ENCODE peak calls at places on chromosomes 3 and 15, in ten cellular contexts. One of them, this sample, is unnamed.

GRCh38 chr3:194218646-194219453 is 82.9 kb downstream of the HES1 start:
- DNase-seq in PC-9: no peak
- DNase-seq in RWPE1: no peak
- DNase-seq in HepG2: no peak
- DNase-seq in HCT116: no peak
- DNase-seq in cardiac muscle cell: no peak
- DNase-seq in psoas muscle: no peak
- DNase-seq in endothelial cell: no peak
- DNase-seq in spleen: no peak
- DNase-seq in astrocyte of the spinal cord: no peak
- DNase-seq in this sample: no peak

GRCh38 chr15:99430881-99431401 is 134.8 kb upstream of the MEF2A start:
- DNase-seq in psoas muscle: peak
- DNase-seq in PC-9: no peak
- DNase-seq in cardiac muscle cell: no peak
- DNase-seq in endothelial cell: no peak
- DNase-seq in HCT116: no peak
- DNase-seq in HepG2: no peak
- DNase-seq in astrocyte of the spinal cord: no peak
- DNase-seq in RWPE1: no peak
- DNase-seq in spleen: peak
- DNase-seq in this sample: no peak

GRCh38 chr3:127953636-127954035 is 38.6 kb downstream of the KBTBD12 start:
- DNase-seq in spleen: no peak
- DNase-seq in RWPE1: peak
- DNase-seq in HCT116: no peak
- DNase-seq in PC-9: peak
- DNase-seq in psoas muscle: no peak
- DNase-seq in cardiac muscle cell: peak
- DNase-seq in endothelial cell: no peak
- DNase-seq in HepG2: no peak
- DNase-seq in astrocyte of the spinal cord: no peak
- DNase-seq in this sample: no peak

GRCh38 chr3:3200632-3201212 is 21.2 kb upstream of the CRBN start:
- DNase-seq in psoas muscle: no peak
- DNase-seq in spleen: no peak
- DNase-seq in HepG2: peak
- DNase-seq in endothelial cell: peak
- DNase-seq in astrocyte of the spinal cord: peak
- DNase-seq in HCT116: peak
- DNase-seq in RWPE1: peak
- DNase-seq in cardiac muscle cell: peak
- DNase-seq in PC-9: no peak
- DNase-seq in this sample: peak

GRCh38 chr3:122415762-122416654 is at the start of gene WDR5B:
- DNase-seq in cardiac muscle cell: peak
- DNase-seq in psoas muscle: peak
- DNase-seq in spleen: peak
- DNase-seq in astrocyte of the spinal cord: peak
- DNase-seq in endothelial cell: peak
- DNase-seq in HCT116: peak
- DNase-seq in RWPE1: peak
- DNase-seq in HepG2: peak
- DNase-seq in PC-9: peak
- DNase-seq in this sample: peak

GRCh38 chr15:28890711-28891495 is 5.1 kb downstream of the APBA2 start:
- DNase-seq in HCT116: no peak
- DNase-seq in spleen: no peak
- DNase-seq in psoas muscle: no peak
- DNase-seq in PC-9: no peak
- DNase-seq in RWPE1: no peak
- DNase-seq in astrocyte of the spinal cord: no peak
- DNase-seq in cardiac muscle cell: peak
- DNase-seq in HepG2: no peak
- DNase-seq in endothelial cell: no peak
- DNase-seq in this sample: no peak

GRCh38 chr3:112136959-112137693 is 4.1 kb upstream of the GCSAM start:
- DNase-seq in RWPE1: peak
- DNase-seq in psoas muscle: no peak
- DNase-seq in spleen: no peak
- DNase-seq in cardiac muscle cell: peak
- DNase-seq in astrocyte of the spinal cord: peak
- DNase-seq in HepG2: peak
- DNase-seq in endothelial cell: peak
- DNase-seq in PC-9: peak
- DNase-seq in HCT116: peak
- DNase-seq in this sample: peak

GRCh38 chr3:113240841-113241240 is 29.5 kb downstream of the BOC start:
- DNase-seq in PC-9: no peak
- DNase-seq in spleen: no peak
- DNase-seq in endothelial cell: no peak
- DNase-seq in psoas muscle: no peak
- DNase-seq in HCT116: no peak
- DNase-seq in cardiac muscle cell: no peak
- DNase-seq in RWPE1: no peak
- DNase-seq in astrocyte of the spinal cord: no peak
- DNase-seq in HepG2: no peak
- DNase-seq in this sample: no peak

GRCh38 chr3:34323517-34323916 is 525.1 kb downstream of the PDCD6IP start:
- DNase-seq in astrocyte of the spinal cord: no peak
- DNase-seq in cardiac muscle cell: no peak
- DNase-seq in psoas muscle: no peak
- DNase-seq in endothelial cell: no peak
- DNase-seq in HCT116: no peak
- DNase-seq in spleen: no peak
- DNase-seq in PC-9: no peak
- DNase-seq in HepG2: no peak
- DNase-seq in RWPE1: no peak
- DNase-seq in this sample: no peak

GRCh38 chr3:99548674-99549073 is 89.7 kb upstream of the COL8A1 start:
- DNase-seq in psoas muscle: no peak
- DNase-seq in cardiac muscle cell: no peak
- DNase-seq in PC-9: no peak
- DNase-seq in astrocyte of the spinal cord: no peak
- DNase-seq in spleen: no peak
- DNase-seq in HCT116: no peak
- DNase-seq in endothelial cell: no peak
- DNase-seq in RWPE1: no peak
- DNase-seq in HepG2: no peak
- DNase-seq in this sample: no peak

GRCh38 chr3:99545941-99546580 is 92.3 kb upstream of the COL8A1 start:
- DNase-seq in HCT116: no peak
- DNase-seq in cardiac muscle cell: peak
- DNase-seq in spleen: no peak
- DNase-seq in RWPE1: no peak
- DNase-seq in PC-9: no peak
- DNase-seq in astrocyte of the spinal cord: peak
- DNase-seq in HepG2: no peak
- DNase-seq in endothelial cell: no peak
- DNase-seq in psoas muscle: no peak
- DNase-seq in this sample: no peak

GRCh38 chr3:99549918-99550603 is 88.3 kb upstream of the COL8A1 start:
- DNase-seq in cardiac muscle cell: peak
- DNase-seq in HCT116: no peak
- DNase-seq in PC-9: no peak
- DNase-seq in HepG2: no peak
- DNase-seq in endothelial cell: no peak
- DNase-seq in psoas muscle: no peak
- DNase-seq in astrocyte of the spinal cord: no peak
- DNase-seq in RWPE1: no peak
- DNase-seq in spleen: no peak
- DNase-seq in this sample: no peak

GRCh38 chr3:99549220-99549619 is 89.2 kb upstream of the COL8A1 start:
- DNase-seq in cardiac muscle cell: no peak
- DNase-seq in PC-9: no peak
- DNase-seq in endothelial cell: no peak
- DNase-seq in HCT116: no peak
- DNase-seq in HepG2: no peak
- DNase-seq in spleen: no peak
- DNase-seq in psoas muscle: no peak
- DNase-seq in RWPE1: no peak
- DNase-seq in astrocyte of the spinal cord: no peak
- DNase-seq in this sample: no peak

DNA sequence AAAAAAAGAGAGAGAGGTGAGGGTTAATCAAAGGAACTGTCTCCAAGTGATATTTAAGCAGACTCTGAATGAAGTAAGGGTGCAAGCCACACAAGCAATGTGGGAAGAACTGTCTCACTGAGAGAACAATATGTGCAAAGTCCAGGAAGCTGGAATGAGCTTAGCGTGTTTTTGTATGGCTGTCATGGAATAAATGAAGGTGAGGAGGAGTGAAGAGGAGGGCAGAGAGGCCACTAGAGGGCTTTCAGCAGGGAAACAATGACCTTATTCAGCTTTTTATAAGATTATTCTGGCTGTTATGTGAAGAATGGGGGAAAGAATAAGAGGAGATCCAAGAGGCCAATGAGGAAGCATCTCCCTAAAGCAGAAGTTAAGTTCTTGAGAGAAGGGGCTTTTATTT is 86.9 kb upstream of the COL8A1 start:
- DNase-seq in psoas muscle: no peak
- DNase-seq in HCT116: no peak
- DNase-seq in endothelial cell: no peak
- DNase-seq in astrocyte of the spinal cord: no peak
- DNase-seq in RWPE1: no peak
- DNase-seq in PC-9: no peak
- DNase-seq in cardiac muscle cell: no peak
- DNase-seq in spleen: no peak
- DNase-seq in HepG2: peak
- DNase-seq in this sample: no peak
- TF ChIP-seq CTCF in psoas muscle: no peak
- TF ChIP-seq CTCF in HCT116: no peak
- TF ChIP-seq CTCF in endothelial cell: no peak
- TF ChIP-seq CTCF in astrocyte of the spinal cord: peak
- TF ChIP-seq CTCF in RWPE1: no peak
- TF ChIP-seq CTCF in PC-9: peak
- TF ChIP-seq CTCF in cardiac muscle cell: no peak
- TF ChIP-seq CTCF in spleen: no peak
- TF ChIP-seq CTCF in HepG2: no peak
- TF ChIP-seq CTCF in this sample: peak

DNA sequence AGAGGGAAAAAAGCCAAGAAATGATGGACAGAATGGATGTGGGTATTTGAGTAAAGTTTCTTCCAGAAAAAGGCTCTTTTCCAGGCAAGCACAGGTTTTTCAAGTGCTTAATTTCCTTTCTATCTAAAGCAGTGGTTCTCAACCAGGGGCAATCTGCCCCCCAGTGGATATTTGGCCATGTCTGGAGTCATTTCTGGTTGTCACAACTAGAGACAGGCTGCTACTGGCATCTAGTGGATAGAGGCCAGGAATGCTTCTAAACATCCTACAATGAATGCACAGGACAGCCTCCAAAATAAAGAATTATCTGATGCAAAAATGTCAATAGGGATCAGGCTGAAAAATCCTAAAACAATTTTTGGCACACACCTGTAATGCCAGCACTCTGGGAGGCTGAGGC is 23.9 kb downstream of the SEC22C start:
- DNase-seq in endothelial cell: no peak
- DNase-seq in spleen: no peak
- DNase-seq in HepG2: peak
- DNase-seq in cardiac muscle cell: no peak
- DNase-seq in psoas muscle: no peak
- DNase-seq in PC-9: no peak
- DNase-seq in RWPE1: no peak
- DNase-seq in HCT116: no peak
- DNase-seq in astrocyte of the spinal cord: no peak
- DNase-seq in this sample: peak
- TF ChIP-seq CTCF in endothelial cell: no peak
- TF ChIP-seq CTCF in spleen: peak
- TF ChIP-seq CTCF in HepG2: peak
- TF ChIP-seq CTCF in cardiac muscle cell: no peak
- TF ChIP-seq CTCF in psoas muscle: no peak
- TF ChIP-seq CTCF in PC-9: peak
- TF ChIP-seq CTCF in RWPE1: peak
- TF ChIP-seq CTCF in HCT116: peak
- TF ChIP-seq CTCF in astrocyte of the spinal cord: no peak
- TF ChIP-seq CTCF in this sample: peak

DNA sequence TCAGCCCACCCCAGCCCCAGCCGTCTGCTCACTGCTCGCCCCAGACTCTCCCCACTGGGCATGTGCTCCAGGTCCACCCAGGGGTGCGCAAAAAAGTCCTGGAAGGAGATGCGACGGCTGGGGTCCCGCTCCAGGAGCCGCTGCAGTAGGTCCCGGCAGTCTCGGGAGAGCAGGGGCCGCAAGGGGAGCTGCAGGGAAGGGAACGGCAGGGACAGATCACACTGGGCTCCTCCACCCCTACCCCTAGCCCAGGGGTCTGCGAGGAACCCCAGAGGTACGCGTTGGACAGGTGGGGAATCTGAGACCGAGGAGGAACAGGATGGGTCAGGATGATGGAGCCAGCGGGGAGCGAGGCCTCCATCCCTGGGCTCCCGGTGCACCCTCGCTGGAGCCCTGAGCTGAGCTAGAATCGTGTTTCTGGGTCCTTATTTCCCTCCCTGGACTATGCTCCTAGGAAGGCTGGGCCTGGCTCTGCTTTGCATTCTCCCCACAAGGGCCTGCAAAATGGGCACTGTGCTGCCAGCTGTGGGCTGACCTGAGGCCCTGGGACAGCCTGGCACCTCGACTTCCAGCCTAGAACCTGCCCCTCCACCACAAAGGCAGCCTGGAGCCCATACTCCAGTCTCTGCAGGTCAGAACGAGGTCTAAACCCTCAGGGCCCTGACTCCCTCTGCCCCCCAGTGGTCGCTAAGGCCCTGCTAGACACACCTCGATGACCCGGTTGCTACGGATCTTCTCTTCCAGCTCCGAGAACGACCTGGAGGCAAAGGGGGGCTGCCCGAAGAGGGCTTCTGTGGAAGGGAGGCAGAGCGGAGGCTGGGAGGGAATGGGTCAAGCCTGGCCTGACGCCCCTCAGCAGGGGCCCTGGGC is 3.2 kb downstream of the ULK3 start:
- DNase-seq in spleen: no peak
- DNase-seq in RWPE1: no peak
- DNase-seq in cardiac muscle cell: no peak
- DNase-seq in HCT116: no peak
- DNase-seq in psoas muscle: no peak
- DNase-seq in PC-9: no peak
- DNase-seq in endothelial cell: no peak
- DNase-seq in astrocyte of the spinal cord: no peak
- DNase-seq in HepG2: no peak
- DNase-seq in this sample: peak
- TF ChIP-seq CTCF in spleen: no peak
- TF ChIP-seq CTCF in RWPE1: no peak
- TF ChIP-seq CTCF in cardiac muscle cell: no peak
- TF ChIP-seq CTCF in HCT116: no peak
- TF ChIP-seq CTCF in psoas muscle: no peak
- TF ChIP-seq CTCF in PC-9: no peak
- TF ChIP-seq CTCF in endothelial cell: no peak
- TF ChIP-seq CTCF in astrocyte of the spinal cord: no peak
- TF ChIP-seq CTCF in HepG2: peak
- TF ChIP-seq CTCF in this sample: peak

GRCh38 chr3:52197842-52198625 is at the start of gene ALAS1:
- DNase-seq in endothelial cell: peak
- DNase-seq in spleen: peak
- DNase-seq in HepG2: peak
- DNase-seq in HCT116: peak
- DNase-seq in astrocyte of the spinal cord: peak
- DNase-seq in RWPE1: peak
- DNase-seq in PC-9: peak
- DNase-seq in cardiac muscle cell: peak
- DNase-seq in psoas muscle: peak
- DNase-seq in this sample: peak
- TF ChIP-seq CTCF in endothelial cell: no peak
- TF ChIP-seq CTCF in spleen: peak
- TF ChIP-seq CTCF in HepG2: no peak
- TF ChIP-seq CTCF in HCT116: no peak
- TF ChIP-seq CTCF in astrocyte of the spinal cord: peak
- TF ChIP-seq CTCF in RWPE1: no peak
- TF ChIP-seq CTCF in PC-9: no peak
- TF ChIP-seq CTCF in cardiac muscle cell: no peak
- TF ChIP-seq CTCF in psoas muscle: peak
- TF ChIP-seq CTCF in this sample: peak